ENCODE peak calls at places on chromosomes 5 and 9, in ten cellular contexts. One of them, this sample, is unnamed.
A peak's percentile ranks its signal among the peaks of the same experiment; 100 is the strongest.

GRCh38 chr5:128413356-128413755 is 124.7 kb downstream of the FBN2 start:
- DNase-seq in transverse colon: no peak
- DNase-seq in PC-9: no peak
- DNase-seq in MM.1S: no peak
- DNase-seq in effector memory CD4-positive, alpha-beta T cell: no peak
- DNase-seq in left lung: no peak
- DNase-seq in left ventricle myocardium inferior: no peak
- DNase-seq in esophagus squamous epithelium: no peak
- DNase-seq in fibroblast of mammary gland: peak; percentile 52
- DNase-seq in fibroblast of the aortic adventitia: peak; percentile 54
- DNase-seq in this sample: no peak

GRCh38 chr5:9622891-9623547 is 7.1 kb downstream of the TAS2R1 start:
- DNase-seq in fibroblast of mammary gland: peak; percentile 38
- DNase-seq in MM.1S: no peak
- DNase-seq in effector memory CD4-positive, alpha-beta T cell: no peak
- DNase-seq in fibroblast of the aortic adventitia: peak; percentile 95
- DNase-seq in left lung: no peak
- DNase-seq in left ventricle myocardium inferior: no peak
- DNase-seq in PC-9: no peak
- DNase-seq in esophagus squamous epithelium: no peak
- DNase-seq in transverse colon: no peak
- DNase-seq in this sample: no peak

GRCh38 chr9:112705773-112706427 is 12.0 kb downstream of the INIP start:
- DNase-seq in MM.1S: no peak
- DNase-seq in transverse colon: no peak
- DNase-seq in effector memory CD4-positive, alpha-beta T cell: no peak
- DNase-seq in left ventricle myocardium inferior: no peak
- DNase-seq in left lung: no peak
- DNase-seq in fibroblast of the aortic adventitia: peak; percentile 17
- DNase-seq in fibroblast of mammary gland: peak; percentile 53
- DNase-seq in PC-9: no peak
- DNase-seq in esophagus squamous epithelium: no peak
- DNase-seq in this sample: peak; percentile 35

GRCh38 chr9:74036549-74037231 is 460.4 kb upstream of the RORB start:
- DNase-seq in fibroblast of the aortic adventitia: peak; percentile 14
- DNase-seq in esophagus squamous epithelium: no peak
- DNase-seq in effector memory CD4-positive, alpha-beta T cell: no peak
- DNase-seq in left ventricle myocardium inferior: no peak
- DNase-seq in transverse colon: no peak
- DNase-seq in left lung: no peak
- DNase-seq in PC-9: no peak
- DNase-seq in MM.1S: no peak
- DNase-seq in fibroblast of mammary gland: peak; percentile 86
- DNase-seq in this sample: no peak

GRCh38 chr5:123428521-123429220 is 5.5 kb upstream of the CEP120 start:
- DNase-seq in left ventricle myocardium inferior: no peak
- DNase-seq in PC-9: peak; percentile 56
- DNase-seq in esophagus squamous epithelium: no peak
- DNase-seq in MM.1S: no peak
- DNase-seq in fibroblast of mammary gland: no peak
- DNase-seq in transverse colon: no peak
- DNase-seq in fibroblast of the aortic adventitia: no peak
- DNase-seq in left lung: no peak
- DNase-seq in effector memory CD4-positive, alpha-beta T cell: no peak
- DNase-seq in this sample: no peak

GRCh38 chr5:136062563-136063274 is 33.9 kb downstream of the TGFBI start:
- DNase-seq in fibroblast of the aortic adventitia: peak; percentile 66
- DNase-seq in left lung: no peak
- DNase-seq in left ventricle myocardium inferior: no peak
- DNase-seq in transverse colon: no peak
- DNase-seq in PC-9: peak; percentile 51
- DNase-seq in fibroblast of mammary gland: peak; percentile 60
- DNase-seq in esophagus squamous epithelium: no peak
- DNase-seq in MM.1S: peak; percentile 84
- DNase-seq in effector memory CD4-positive, alpha-beta T cell: no peak
- DNase-seq in this sample: peak; percentile 42

GRCh38 chr9:135990468-135991429 is 29.6 kb upstream of the UBAC1 start:
- DNase-seq in esophagus squamous epithelium: peak; percentile 22
- DNase-seq in left ventricle myocardium inferior: no peak
- DNase-seq in fibroblast of the aortic adventitia: peak; percentile 56
- DNase-seq in left lung: no peak
- DNase-seq in transverse colon: peak; percentile 41
- DNase-seq in PC-9: no peak
- DNase-seq in effector memory CD4-positive, alpha-beta T cell: peak; percentile 31
- DNase-seq in MM.1S: peak; percentile 56
- DNase-seq in fibroblast of mammary gland: peak; percentile 67
- DNase-seq in this sample: no peak

GRCh38 chr5:77518304-77518703 is 26.2 kb upstream of the WDR41 start:
- DNase-seq in fibroblast of the aortic adventitia: peak; percentile 17
- DNase-seq in transverse colon: no peak
- DNase-seq in left lung: no peak
- DNase-seq in fibroblast of mammary gland: peak; percentile 21
- DNase-seq in left ventricle myocardium inferior: no peak
- DNase-seq in esophagus squamous epithelium: no peak
- DNase-seq in MM.1S: peak; percentile 9
- DNase-seq in effector memory CD4-positive, alpha-beta T cell: no peak
- DNase-seq in PC-9: no peak
- DNase-seq in this sample: no peak

GRCh38 chr5:10351199-10351881 is 2.2 kb upstream of the MARCHF6 start:
- DNase-seq in left ventricle myocardium inferior: no peak
- DNase-seq in MM.1S: no peak
- DNase-seq in effector memory CD4-positive, alpha-beta T cell: no peak
- DNase-seq in left lung: no peak
- DNase-seq in fibroblast of the aortic adventitia: peak; percentile 64
- DNase-seq in PC-9: peak; percentile 46
- DNase-seq in transverse colon: no peak
- DNase-seq in fibroblast of mammary gland: peak; percentile 72
- DNase-seq in esophagus squamous epithelium: no peak
- DNase-seq in this sample: no peak

GRCh38 chr5:179489015-179489414 is 61.3 kb upstream of the RUFY1 start:
- DNase-seq in left lung: no peak
- DNase-seq in PC-9: no peak
- DNase-seq in MM.1S: no peak
- DNase-seq in esophagus squamous epithelium: no peak
- DNase-seq in transverse colon: no peak
- DNase-seq in effector memory CD4-positive, alpha-beta T cell: no peak
- DNase-seq in fibroblast of mammary gland: no peak
- DNase-seq in left ventricle myocardium inferior: no peak
- DNase-seq in fibroblast of the aortic adventitia: no peak
- DNase-seq in this sample: no peak

GRCh38 chr5:163505049-163505474 is 357 bp upstream of the MAT2B start:
- DNase-seq in fibroblast of the aortic adventitia: no peak
- DNase-seq in MM.1S: no peak
- DNase-seq in PC-9: no peak
- DNase-seq in fibroblast of mammary gland: no peak
- DNase-seq in effector memory CD4-positive, alpha-beta T cell: no peak
- DNase-seq in esophagus squamous epithelium: no peak
- DNase-seq in left ventricle myocardium inferior: no peak
- DNase-seq in transverse colon: no peak
- DNase-seq in left lung: no peak
- DNase-seq in this sample: no peak

GRCh38 chr5:163506726-163507125 is 1.3 kb downstream of the MAT2B start:
- DNase-seq in effector memory CD4-positive, alpha-beta T cell: no peak
- DNase-seq in transverse colon: no peak
- DNase-seq in esophagus squamous epithelium: no peak
- DNase-seq in PC-9: no peak
- DNase-seq in left lung: no peak
- DNase-seq in left ventricle myocardium inferior: no peak
- DNase-seq in fibroblast of mammary gland: peak; percentile 75
- DNase-seq in fibroblast of the aortic adventitia: peak; percentile 56
- DNase-seq in MM.1S: peak; percentile 15
- DNase-seq in this sample: no peak

GRCh38 chr5:163505475-163506457 is at the start of gene MAT2B:
- DNase-seq in left lung: peak; percentile 97
- DNase-seq in MM.1S: peak; percentile 96
- DNase-seq in left ventricle myocardium inferior: peak; percentile 96
- DNase-seq in esophagus squamous epithelium: peak; percentile 78
- DNase-seq in transverse colon: peak; percentile 97
- DNase-seq in PC-9: peak; percentile 87
- DNase-seq in fibroblast of mammary gland: peak; percentile 89
- DNase-seq in fibroblast of the aortic adventitia: peak; percentile 89
- DNase-seq in effector memory CD4-positive, alpha-beta T cell: peak; percentile 93
- DNase-seq in this sample: peak; percentile 96

GRCh38 chr5:163508753-163509152 is 3.3 kb downstream of the MAT2B start:
- DNase-seq in transverse colon: no peak
- DNase-seq in PC-9: no peak
- DNase-seq in fibroblast of the aortic adventitia: no peak
- DNase-seq in left lung: no peak
- DNase-seq in left ventricle myocardium inferior: no peak
- DNase-seq in fibroblast of mammary gland: no peak
- DNase-seq in effector memory CD4-positive, alpha-beta T cell: no peak
- DNase-seq in esophagus squamous epithelium: no peak
- DNase-seq in MM.1S: no peak
- DNase-seq in this sample: no peak

DNA sequence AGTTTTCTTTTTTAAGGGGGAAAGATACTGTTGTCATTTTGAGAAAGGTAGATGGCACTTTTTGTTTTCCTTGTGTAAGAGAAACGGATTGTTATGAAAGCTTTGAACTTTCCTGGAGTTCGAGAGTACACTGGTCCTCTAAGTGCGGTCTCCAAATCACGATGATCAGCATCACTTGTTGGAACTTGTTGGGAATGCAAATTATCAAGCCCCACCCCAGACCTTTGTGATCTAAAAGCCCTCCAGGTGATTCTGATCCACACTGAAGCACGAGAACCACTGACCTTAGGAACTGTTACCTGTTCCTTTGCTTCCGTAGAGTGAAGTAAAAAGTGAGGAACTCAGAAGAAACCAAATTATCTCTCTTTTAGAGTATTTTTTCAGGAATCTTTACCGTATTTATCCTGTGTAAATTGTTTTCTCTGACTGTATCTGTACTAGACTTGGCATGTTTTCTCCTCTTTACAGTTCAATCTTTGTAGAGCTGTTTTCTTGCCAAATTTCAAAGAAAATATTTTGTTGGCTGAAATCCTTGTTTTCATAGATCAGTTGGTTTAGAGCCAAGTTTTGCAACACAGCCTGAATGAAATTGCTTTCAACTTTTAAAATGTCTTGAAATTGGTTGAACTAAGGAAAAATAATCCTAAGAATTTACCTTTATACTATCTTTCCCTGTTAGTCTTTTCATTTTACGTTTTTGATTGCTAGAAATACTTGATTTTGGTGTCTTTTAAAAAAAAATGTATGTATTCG is 4.0 kb downstream of the MAT2B start:
- DNase-seq in left lung: no peak
- DNase-seq in esophagus squamous epithelium: no peak
- DNase-seq in effector memory CD4-positive, alpha-beta T cell: no peak
- DNase-seq in left ventricle myocardium inferior: no peak
- DNase-seq in PC-9: no peak
- DNase-seq in fibroblast of mammary gland: peak; percentile 78
- DNase-seq in MM.1S: no peak
- DNase-seq in fibroblast of the aortic adventitia: peak; percentile 90
- DNase-seq in transverse colon: peak; percentile 39
- DNase-seq in this sample: peak; percentile 55
- H3K4me3 ChIP-seq in left lung: peak overlapping the region; percentile 6
- H3K4me3 ChIP-seq in esophagus squamous epithelium: peak overlapping the region; percentile 79
- H3K4me3 ChIP-seq in effector memory CD4-positive, alpha-beta T cell: peak overlapping the region; percentile 40
- H3K4me3 ChIP-seq in left ventricle myocardium inferior: peak overlapping the region; percentile 90
- H3K4me3 ChIP-seq in PC-9: no peak overlapping the region
- H3K4me3 ChIP-seq in fibroblast of mammary gland: peak overlapping the region; percentile 19
- H3K4me3 ChIP-seq in MM.1S: no peak overlapping the region
- H3K4me3 ChIP-seq in fibroblast of the aortic adventitia: peak overlapping the region; percentile 60
- H3K4me3 ChIP-seq in transverse colon: peak overlapping the region; percentile 0
- H3K4me3 ChIP-seq in this sample: no peak overlapping the region

GRCh38 chr5:6687501-6687900 is 25.7 kb upstream of the TENT4A start:
- DNase-seq in left ventricle myocardium inferior: no peak
- DNase-seq in PC-9: no peak
- DNase-seq in fibroblast of mammary gland: no peak
- DNase-seq in fibroblast of the aortic adventitia: no peak
- DNase-seq in left lung: no peak
- DNase-seq in esophagus squamous epithelium: no peak
- DNase-seq in MM.1S: no peak
- DNase-seq in effector memory CD4-positive, alpha-beta T cell: no peak
- DNase-seq in transverse colon: no peak
- DNase-seq in this sample: no peak
- H3K4me3 ChIP-seq in left ventricle myocardium inferior: peak overlapping the region; percentile 60
- H3K4me3 ChIP-seq in PC-9: no peak overlapping the region
- H3K4me3 ChIP-seq in fibroblast of mammary gland: no peak overlapping the region
- H3K4me3 ChIP-seq in fibroblast of the aortic adventitia: no peak overlapping the region
- H3K4me3 ChIP-seq in left lung: no peak overlapping the region
- H3K4me3 ChIP-seq in esophagus squamous epithelium: no peak overlapping the region
- H3K4me3 ChIP-seq in MM.1S: no peak overlapping the region
- H3K4me3 ChIP-seq in effector memory CD4-positive, alpha-beta T cell: no peak overlapping the region
- H3K4me3 ChIP-seq in transverse colon: no peak overlapping the region
- H3K4me3 ChIP-seq in this sample: no peak overlapping the region

DNA sequence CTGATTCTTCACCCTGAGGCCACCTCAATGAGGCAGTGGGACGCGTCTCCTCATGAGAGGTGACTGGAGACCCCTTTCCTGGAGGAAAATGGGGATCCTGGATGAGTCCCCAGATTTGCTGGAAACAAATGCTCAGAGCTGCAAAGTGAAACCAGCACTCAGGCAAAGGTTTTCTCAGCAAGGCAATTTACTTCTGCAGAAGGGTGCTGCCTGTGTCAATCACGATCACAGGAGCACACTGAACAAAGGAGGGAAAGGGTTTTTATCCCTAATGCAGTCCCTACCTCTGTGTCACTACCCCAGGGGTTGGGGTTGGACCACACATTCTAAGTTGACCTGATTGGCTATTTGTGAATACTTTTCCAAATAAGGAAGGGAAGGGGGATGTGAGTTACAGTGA is 69.9 kb upstream of the CDK20 start:
- DNase-seq in PC-9: no peak
- DNase-seq in left ventricle myocardium inferior: no peak
- DNase-seq in left lung: no peak
- DNase-seq in fibroblast of mammary gland: no peak
- DNase-seq in fibroblast of the aortic adventitia: no peak
- DNase-seq in effector memory CD4-positive, alpha-beta T cell: no peak
- DNase-seq in MM.1S: no peak
- DNase-seq in transverse colon: no peak
- DNase-seq in esophagus squamous epithelium: no peak
- DNase-seq in this sample: no peak
- H3K4me3 ChIP-seq in PC-9: no peak overlapping the region
- H3K4me3 ChIP-seq in left ventricle myocardium inferior: no peak overlapping the region
- H3K4me3 ChIP-seq in left lung: no peak overlapping the region
- H3K4me3 ChIP-seq in fibroblast of mammary gland: no peak overlapping the region
- H3K4me3 ChIP-seq in fibroblast of the aortic adventitia: no peak overlapping the region
- H3K4me3 ChIP-seq in effector memory CD4-positive, alpha-beta T cell: no peak overlapping the region
- H3K4me3 ChIP-seq in MM.1S: no peak overlapping the region
- H3K4me3 ChIP-seq in transverse colon: no peak overlapping the region
- H3K4me3 ChIP-seq in esophagus squamous epithelium: no peak overlapping the region
- H3K4me3 ChIP-seq in this sample: no peak overlapping the region

DNA sequence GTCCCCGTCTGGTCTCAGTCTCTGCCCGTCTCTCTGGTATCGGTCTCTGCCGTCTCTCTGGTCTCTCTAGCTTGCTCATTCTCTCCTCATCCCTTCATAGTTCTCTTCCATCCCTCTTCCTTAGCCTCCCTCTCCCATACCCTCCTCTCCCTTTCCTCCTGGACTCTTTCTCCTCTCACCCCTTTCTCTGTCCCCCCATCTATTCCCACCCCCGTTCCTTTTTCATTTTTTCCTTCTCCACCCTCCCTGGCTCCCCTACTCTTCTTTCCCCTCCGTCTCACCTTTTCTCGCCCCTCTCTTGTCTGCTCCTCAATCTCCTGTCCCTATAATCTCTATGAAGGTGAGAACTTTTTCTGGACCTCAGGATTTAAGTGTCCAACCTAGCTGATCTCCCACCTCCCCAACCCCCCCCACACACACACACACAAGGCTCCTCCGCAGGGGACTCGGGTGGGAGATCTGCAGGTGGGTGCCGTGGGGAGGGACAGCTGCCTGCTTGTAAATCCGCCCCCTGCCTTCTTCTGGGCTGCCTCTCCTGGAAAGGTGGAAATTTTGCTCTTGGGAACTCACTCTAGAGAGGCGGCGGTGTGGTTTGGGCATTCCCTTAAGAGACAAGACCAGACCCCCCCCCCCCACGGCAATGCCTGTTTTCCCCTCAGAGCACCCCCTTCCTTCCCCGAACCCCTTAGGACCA is 953 bp downstream of the UBE2QL1 start:
- DNase-seq in fibroblast of mammary gland: no peak
- DNase-seq in fibroblast of the aortic adventitia: no peak
- DNase-seq in PC-9: no peak
- DNase-seq in left ventricle myocardium inferior: no peak
- DNase-seq in MM.1S: peak; percentile 31
- DNase-seq in left lung: no peak
- DNase-seq in effector memory CD4-positive, alpha-beta T cell: no peak
- DNase-seq in esophagus squamous epithelium: no peak
- DNase-seq in transverse colon: no peak
- DNase-seq in this sample: no peak
- H3K4me3 ChIP-seq in fibroblast of mammary gland: no peak overlapping the region
- H3K4me3 ChIP-seq in fibroblast of the aortic adventitia: no peak overlapping the region
- H3K4me3 ChIP-seq in PC-9: no peak overlapping the region
- H3K4me3 ChIP-seq in left ventricle myocardium inferior: peak overlapping the region; percentile 71
- H3K4me3 ChIP-seq in MM.1S: peak overlapping the region; percentile 99
- H3K4me3 ChIP-seq in left lung: no peak overlapping the region
- H3K4me3 ChIP-seq in effector memory CD4-positive, alpha-beta T cell: no peak overlapping the region
- H3K4me3 ChIP-seq in esophagus squamous epithelium: peak overlapping the region; percentile 40
- H3K4me3 ChIP-seq in transverse colon: peak overlapping the region; percentile 38
- H3K4me3 ChIP-seq in this sample: peak overlapping the region; percentile 36